ENCODE peak calls at places on chromosomes 11 and 22, in five cellular contexts. U is PC-3, M is astrocyte, T is HCT116, S is mammary epithelial cell. L is an unnamed sample.
A peak's percentile ranks its signal among the peaks of the same experiment; 100 is the strongest.

GRCh38 chr22:30878516-30879365 is 89.8 kb downstream of the MORC2 start:
- DNase-seq in U (no peak), M (no peak), T (no peak), S (no peak), L (no peak)

GRCh38 chr11:122157540-122158173 is 41.6 kb upstream of the BLID start:
- DNase-seq in U (peak; percentile 61), M (no peak), T (no peak), S (no peak), L (no peak)

GRCh38 chr22:47422736-47423135 is 660.3 kb downstream of the TBC1D22A start:
- DNase-seq in U (no peak), M (no peak), T (no peak), S (no peak), L (no peak)

GRCh38 chr11:64237484-64237951 is 3.1 kb downstream of the VEGFB start:
- DNase-seq in U (peak; percentile 95), M (no peak), T (no peak), S (no peak), L (no peak)

GRCh38 chr22:30611197-30611596 is 4.2 kb downstream of the TCN2 start:
- DNase-seq in U (no peak), M (no peak), T (no peak), S (peak; percentile 32), L (no peak)

GRCh38 chr11:7186190-7186589 is 65.5 kb upstream of the SYT9 start:
- DNase-seq in U (peak; percentile 41), M (no peak), T (no peak), S (no peak), L (no peak)

GRCh38 chr22:20550057-20550817 is 42.8 kb downstream of the MED15 start:
- DNase-seq in U (no peak), M (no peak), T (no peak), S (no peak), L (no peak)

GRCh38 chr11:5937868-5938602 is 4.0 kb upstream of the OR56A3 start:
- DNase-seq in U (no peak), M (no peak), T (no peak), S (no peak), L (no peak)

DNA sequence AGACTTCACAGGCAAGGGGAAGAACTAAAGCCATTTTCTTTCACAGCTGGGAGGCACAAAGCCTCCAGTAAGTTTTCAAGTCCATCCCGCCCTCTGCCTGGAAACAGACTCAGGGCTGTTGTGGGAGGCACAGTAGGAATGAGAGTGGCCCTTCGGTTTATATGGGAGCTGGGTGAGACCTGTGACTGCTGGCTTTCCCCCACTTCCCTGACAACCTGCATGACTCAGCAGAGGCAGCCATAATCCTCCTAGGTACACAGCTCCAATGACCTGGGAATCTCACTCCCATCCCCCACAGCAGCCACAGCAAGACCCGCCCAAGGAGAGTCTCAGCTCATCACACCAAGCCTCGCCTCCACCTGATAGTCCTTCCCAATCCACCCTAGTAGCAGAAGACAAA is 12.1 kb upstream of the TMEM45B start:
- DNase-seq in U (peak; percentile 46), M (no peak), T (no peak), S (no peak), L (no peak)
- TF ChIP-seq EZH2 in U (no peak), M (no peak), T (no peak), S (no peak), L (no peak)

GRCh38 chr22:50488886-50489285 is 2.2 kb downstream of the MIOX start:
- DNase-seq in U (no peak), M (no peak), T (no peak), S (no peak), L (no peak)

GRCh38 chr22:50489363-50490243 is 2.9 kb downstream of the MIOX start:
- DNase-seq in U (no peak), M (no peak), T (no peak), S (no peak), L (no peak)

GRCh38 chr22:50488006-50488677 is 1.5 kb downstream of the MIOX start:
- DNase-seq in U (no peak), M (no peak), T (no peak), S (no peak), L (no peak)

GRCh38 chr22:50487290-50488005 is 789 bp downstream of the MIOX start:
- DNase-seq in U (no peak), M (no peak), T (no peak), S (no peak), L (no peak)

DNA sequence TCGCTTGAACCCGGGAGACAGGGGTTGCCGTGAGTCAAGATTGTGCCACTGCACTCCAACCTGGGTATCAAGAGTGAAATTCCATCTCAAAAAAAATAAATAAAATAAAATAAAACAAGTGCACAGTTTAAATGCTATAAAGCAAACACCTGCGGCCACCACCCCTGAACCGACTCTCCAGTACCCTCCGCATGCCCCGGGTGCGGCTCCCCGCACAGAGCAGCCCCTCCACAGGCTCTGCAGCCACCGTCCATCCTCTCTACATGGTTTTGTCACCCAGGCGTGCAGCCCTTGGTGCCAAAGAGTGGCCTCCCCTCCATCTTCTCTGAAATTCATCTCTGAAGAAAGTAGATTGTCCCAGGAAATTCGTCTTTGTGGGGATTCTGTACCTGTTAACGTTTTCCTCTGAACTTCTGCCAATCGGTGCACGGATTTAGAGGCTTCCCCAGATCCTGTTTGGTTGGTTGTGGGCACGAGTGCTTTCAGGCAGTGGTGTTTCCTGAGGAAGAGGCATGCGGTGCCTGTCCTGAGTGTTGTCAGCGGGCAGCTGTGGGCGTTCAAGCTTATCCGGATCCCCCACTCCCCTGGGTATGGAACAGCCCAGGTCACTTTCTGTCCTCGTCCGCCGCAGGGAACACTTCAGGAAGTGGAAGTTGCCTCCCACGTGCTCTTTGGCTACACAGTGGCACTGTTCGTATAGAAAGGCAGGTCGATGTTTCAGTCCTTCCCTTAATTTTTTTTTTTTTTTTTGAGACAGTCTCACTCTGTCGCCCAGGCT is 4.1 kb downstream of the MIOX start:
- DNase-seq in U (no peak), M (no peak), T (no peak), S (no peak), L (no peak)
- TF ChIP-seq CTCF in U (no peak), M (no peak), T (no peak), S (no peak), L (no peak)

GRCh38 chr11:76846441-76846840 is 14.3 kb upstream of the ACER3 start:
- DNase-seq in U (no peak), M (no peak), T (no peak), S (no peak), L (no peak)
- H2AFZ ChIP-seq in U (no peak overlapping the region), M (no peak overlapping the region), T (no peak overlapping the region), S (no peak overlapping the region), L (no peak overlapping the region)

GRCh38 chr11:116580828-116581227 is 192.0 kb downstream of the BUD13 start:
- DNase-seq in U (no peak), M (no peak), T (no peak), S (no peak), L (no peak)
- TF ChIP-seq EZH2 in U (no peak), M (no peak), T (no peak), S (no peak), L (no peak)

GRCh38 chr22:17754233-17754925 is 19.9 kb downstream of the BID start:
- DNase-seq in U (peak; percentile 7), M (no peak), T (no peak), S (no peak), L (peak; percentile 31)
- TF ChIP-seq CTCF in U (peak; percentile 45), M (no peak), T (peak; percentile 48), S (no peak), L (peak; percentile 58)

DNA sequence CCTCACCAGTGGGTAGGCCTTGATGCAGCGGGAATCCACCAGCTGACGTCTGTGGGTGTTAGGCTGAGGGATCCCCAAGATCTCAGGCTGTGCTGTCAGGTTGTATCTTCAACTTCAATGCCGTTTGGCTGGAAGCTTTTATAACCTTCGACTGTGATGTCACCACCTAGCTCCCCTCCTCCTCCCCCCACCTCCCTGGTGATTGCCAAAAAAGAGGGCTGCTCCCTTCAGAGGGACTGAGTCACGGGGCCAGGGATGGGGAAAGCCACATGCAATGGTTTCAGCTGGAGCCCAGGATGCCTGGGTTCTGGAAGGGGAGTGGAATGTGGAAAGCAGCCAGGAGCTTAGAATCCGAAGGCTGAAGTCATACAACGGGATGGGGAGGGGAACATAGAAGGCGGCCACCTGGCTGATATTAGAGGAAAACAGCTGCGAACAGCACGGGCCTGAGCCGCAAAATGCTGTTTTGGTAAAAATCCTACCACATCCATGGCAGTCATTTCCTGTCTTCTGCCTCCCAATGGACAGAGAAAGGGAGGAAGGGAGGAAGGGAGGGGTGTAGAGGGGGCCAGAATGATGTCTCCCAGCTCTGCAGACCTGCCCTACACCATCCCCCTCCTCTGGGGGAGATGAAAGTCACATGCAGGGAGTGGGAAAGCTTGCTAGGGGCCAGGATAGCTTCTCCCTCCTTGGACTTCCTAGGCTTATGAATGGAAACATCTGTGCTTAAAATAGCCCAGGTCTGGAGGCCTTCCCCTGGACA is at the start of gene LRRN4CL:
- DNase-seq in U (no peak), M (peak; percentile 88), T (no peak), S (no peak), L (no peak)
- H2AFZ ChIP-seq in U (no peak within 1 kb of the TSS), M (peak within 1 kb of the TSS; percentile 73), T (no peak within 1 kb of the TSS), S (peak within 1 kb of the TSS; percentile 40), L (no peak within 1 kb of the TSS)

GRCh38 chr11:125903753-125904659 is at the start of gene DDX25:
- DNase-seq in U (no peak), M (no peak), T (no peak), S (peak; percentile 1), L (no peak)
- TF ChIP-seq EZH2 in U (no peak), M (no peak), T (no peak), S (no peak), L (no peak)

GRCh38 chr22:43889366-43890253 is 2.2 kb downstream of the PNPLA5 start:
- DNase-seq in U (peak; percentile 19), M (no peak), T (no peak), S (peak; percentile 21), L (no peak)
- TF ChIP-seq CTCF in U (peak; percentile 19), M (no peak), T (peak; percentile 14), S (peak; percentile 22), L (no peak)

L was measured in DND-41.